ENCODE peak calls at places on chromosome 2, in nine cellular contexts. B is astrocyte, W is heart right ventricle, L is heart left ventricle, F is pancreas, N is hepatocyte, E is left lung, R is neuronal stem cell, A is endodermal cell. T is an unnamed sample.

GRCh38 chr2:101873543-101873942 is 118.2 kb upstream of the IL1R2 start:
- DNase-seq in A (no peak), E (no peak), R (no peak), L (no peak), W (no peak), F (no peak), B (no peak), N (no peak), T (no peak)

GRCh38 chr2:122805346-122805745 is 1049.9 kb downstream of the TSN start:
- DNase-seq in N (no peak), B (no peak), E (no peak), W (no peak), A (no peak), L (no peak), F (no peak), R (no peak), T (no peak)

GRCh38 chr2:179311071-179311470 is 46.4 kb upstream of the SESTD1 start:
- DNase-seq in L (no peak), E (no peak), N (no peak), R (no peak), B (no peak), F (no peak), W (no peak), A (no peak), T (no peak)

GRCh38 chr2:70995227-70995729 is 605 bp upstream of the TEX261 start:
- DNase-seq in F (no peak), L (no peak), N (peak; percentile 78), A (peak; percentile 81), E (no peak), R (peak; percentile 21), W (no peak), B (peak; percentile 20), T (peak; percentile 50)

GRCh38 chr2:61460168-61460567 is 10.7 kb downstream of the USP34 start:
- DNase-seq in L (no peak), N (no peak), A (peak; percentile 14), R (no peak), B (peak; percentile 72), W (no peak), F (no peak), E (no peak), T (no peak)

GRCh38 chr2:84811839-84812238 is 69.0 kb downstream of the TRABD2A start:
- DNase-seq in W (no peak), R (no peak), N (no peak), L (no peak), A (no peak), B (no peak), F (no peak), E (no peak), T (no peak)

GRCh38 chr2:71961289-71962027 is 186.2 kb downstream of the CYP26B1 start:
- DNase-seq in A (no peak), W (no peak), L (no peak), N (no peak), B (no peak), F (no peak), E (no peak), R (no peak), T (no peak)

GRCh38 chr2:44759823-44760222 is 181.7 kb upstream of the SIX3 start:
- DNase-seq in L (no peak), W (no peak), R (no peak), E (no peak), F (no peak), A (no peak), N (no peak), B (peak; percentile 9), T (no peak)

GRCh38 chr2:203533696-203534471 is 1.2 kb downstream of the RAPH1 start:
- DNase-seq in N (peak; percentile 26), W (no peak), E (no peak), B (peak; percentile 90), F (no peak), A (peak; percentile 54), L (no peak), R (peak; percentile 9), T (peak; percentile 12)

GRCh38 chr2:69156624-69157023 is 143.6 kb downstream of the ANTXR1 start:
- DNase-seq in B (no peak), F (no peak), W (no peak), L (no peak), R (no peak), N (no peak), E (no peak), A (no peak), T (no peak)

GRCh38 chr2:37886745-37887144 is 38.3 kb upstream of the RMDN2 start:
- DNase-seq in E (no peak), R (no peak), B (peak; percentile 99), N (no peak), F (no peak), A (no peak), W (no peak), L (no peak), T (no peak)

GRCh38 chr2:132426033-132426432 is 9.4 kb downstream of the GPR39 start:
- DNase-seq in B (no peak), F (no peak), R (no peak), N (no peak), L (no peak), E (no peak), W (no peak), A (no peak), T (no peak)

GRCh38 chr2:27442282-27442980 is at the start of gene KRTCAP3:
- DNase-seq in B (no peak), N (peak; percentile 88), L (no peak), A (peak; percentile 94), R (peak; percentile 51), F (peak; percentile 94), W (no peak), E (peak; percentile 89), T (no peak)
- H3K4me3 ChIP-seq in B (no peak within 1 kb of the TSS), N (peak within 1 kb of the TSS; percentile 15), L (no peak within 1 kb of the TSS), A (peak within 1 kb of the TSS; percentile 67), R (no peak within 1 kb of the TSS), F (peak within 1 kb of the TSS; percentile 27), W (no peak within 1 kb of the TSS), E (peak within 1 kb of the TSS; percentile 21), T (no peak within 1 kb of the TSS)

GRCh38 chr2:183028108-183028507 is 10.1 kb downstream of the NCKAP1 start:
- DNase-seq in N (no peak), A (no peak), E (no peak), F (no peak), B (no peak), R (no peak), W (no peak), L (no peak), T (no peak)
- H3K4me1 ChIP-seq in N (peaks cover 38% of the 10 kb centered on the region), A (no peaks in the 10 kb centered on the region), E (peaks cover 28% of the 10 kb centered on the region), F (peaks cover 27% of the 10 kb centered on the region), B (peaks cover 3% of the 10 kb centered on the region), R (peaks cover 4% of the 10 kb centered on the region), W (peaks cover 57% of the 10 kb centered on the region), L (peaks cover 85% of the 10 kb centered on the region), T (peaks cover 15% of the 10 kb centered on the region)

DNA sequence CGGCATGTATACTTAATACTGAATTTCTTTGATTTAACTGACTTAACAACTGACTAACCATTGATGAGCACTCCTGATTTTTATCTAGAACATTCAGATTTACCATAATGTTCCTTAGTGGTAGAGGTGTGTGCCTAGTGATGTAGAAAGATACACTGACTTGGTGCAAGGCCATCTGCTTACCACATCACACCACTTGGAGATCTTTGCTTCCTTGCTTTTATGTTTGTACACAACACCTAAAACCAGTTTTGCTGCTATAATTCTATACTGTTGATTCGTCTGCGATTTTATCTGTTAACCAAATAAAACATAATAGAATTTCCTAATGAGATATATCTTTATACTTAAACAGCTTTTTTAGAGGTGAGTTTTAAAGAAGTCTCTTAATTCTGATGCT is 3.9 kb upstream of the FARP2 start:
- DNase-seq in F (no peak), N (no peak), L (no peak), R (no peak), B (no peak), A (no peak), E (no peak), W (no peak), T (no peak)
- H3K36me3 ChIP-seq in F (peaks cover 8% of the 10 kb centered on the region), N (peaks cover 2% of the 10 kb centered on the region), L (no peaks in the 10 kb centered on the region), R (peaks cover 31% of the 10 kb centered on the region), B (peaks cover 58% of the 10 kb centered on the region), A (peaks cover 72% of the 10 kb centered on the region), E (peaks cover 6% of the 10 kb centered on the region), W (peaks cover 54% of the 10 kb centered on the region), T (peaks cover 64% of the 10 kb centered on the region)

GRCh38 chr2:177646241-177646640 is 253.7 kb downstream of the AGPS start:
- DNase-seq in F (no peak), N (no peak), E (no peak), L (no peak), B (no peak), A (no peak), W (no peak), R (no peak), T (no peak)

GRCh38 chr2:177646791-177647190 is 254.2 kb downstream of the AGPS start:
- DNase-seq in R (no peak), N (no peak), E (no peak), W (no peak), B (no peak), A (no peak), L (no peak), F (no peak), T (no peak)

GRCh38 chr2:177649568-177650271 is 257.1 kb downstream of the AGPS start:
- DNase-seq in N (no peak), E (no peak), B (no peak), F (no peak), A (no peak), R (no peak), L (no peak), W (no peak), T (no peak)

DNA sequence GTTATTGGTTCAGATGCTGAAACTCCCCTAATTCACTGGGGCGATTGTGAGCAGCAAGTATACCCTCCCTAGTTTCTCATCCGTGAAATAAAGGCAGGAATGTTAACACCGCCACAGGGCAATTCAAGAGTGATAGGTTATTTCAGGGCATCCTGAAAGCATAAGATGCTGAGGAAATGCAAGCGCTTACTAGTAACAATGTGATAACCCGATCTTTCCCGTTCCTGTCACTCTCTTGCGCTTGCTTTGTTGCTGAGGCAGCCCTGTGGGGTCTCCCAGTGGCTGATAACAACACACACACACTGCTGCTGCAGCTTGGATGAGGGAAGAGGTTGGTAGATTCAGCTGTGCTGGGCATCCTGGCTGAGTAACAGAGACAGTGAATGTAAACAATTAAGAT is 259.3 kb downstream of the AGPS start:
- DNase-seq in A (peak; percentile 71), E (no peak), B (no peak), N (no peak), R (peak; percentile 65), F (no peak), L (no peak), W (no peak), T (peak; percentile 60)
- H3K4me3 ChIP-seq in A (no peak overlapping the region), E (no peak overlapping the region), B (no peak overlapping the region), N (no peak overlapping the region), R (peak overlapping the region; percentile 39), F (no peak overlapping the region), L (no peak overlapping the region), W (no peak overlapping the region), T (no peak overlapping the region)

GRCh38 chr2:111900859-111901258 is 2.5 kb downstream of the MERTK start:
- DNase-seq in A (peak; percentile 68), N (peak; percentile 72), B (no peak), W (peak; percentile 46), R (no peak), E (no peak), L (no peak), F (no peak), T (peak; percentile 59)
- H3K4me1 ChIP-seq in A (peaks cover 25% of the 10 kb centered on the region), N (peaks cover 17% of the 10 kb centered on the region), B (peaks cover 12% of the 10 kb centered on the region), W (peaks cover 38% of the 10 kb centered on the region), R (peaks cover 10% of the 10 kb centered on the region), E (peaks cover 76% of the 10 kb centered on the region), L (peaks cover 44% of the 10 kb centered on the region), F (peaks cover 4% of the 10 kb centered on the region), T (peaks cover 26% of the 10 kb centered on the region)

T was measured in HAP-1.